ENCODE peak calls at places on chromosomes 13 and 19, in four cellular contexts. S is H4, U is left lobe of liver, R is lower leg skin. G is an unnamed sample.

GRCh38 chr13:24511019-24511823 is 1.4 kb downstream of the PARP4 start:
- DNase-seq in S (peak), U (no peak), R (no peak), G (peak)

GRCh38 chr13:112747256-112747655 is 57.4 kb downstream of the ATP11A start:
- DNase-seq in S (no peak), U (no peak), R (no peak), G (no peak)

GRCh38 chr13:105139048-105139379 is 1396.4 kb downstream of the EFNB2 start:
- DNase-seq in S (no peak), U (no peak), R (no peak), G (no peak)

GRCh38 chr19:33727331-33728028 is 69.2 kb upstream of the KCTD15 start:
- DNase-seq in S (peak), U (no peak), R (no peak), G (no peak)

GRCh38 chr13:71712988-71713653 is 153.9 kb downstream of the DACH1 start:
- DNase-seq in S (peak), U (no peak), R (no peak), G (no peak)

GRCh38 chr13:68481130-68481529 is 1251.0 kb upstream of the PCDH9 start:
- DNase-seq in S (no peak), U (no peak), R (no peak), G (no peak)

GRCh38 chr19:33492090-33492489 is 29.5 kb downstream of the PEPD start:
- DNase-seq in S (no peak), U (no peak), R (no peak), G (no peak)

GRCh38 chr13:40597735-40598365 is 68.6 kb downstream of the FOXO1 start:
- DNase-seq in S (no peak), U (no peak), R (no peak), G (no peak)

GRCh38 chr19:39671739-39672363 is 16.1 kb downstream of the LGALS16 start:
- DNase-seq in S (no peak), U (no peak), R (no peak), G (no peak)

GRCh38 chr13:53075356-53076041 is 46.9 kb downstream of the OLFM4 start:
- DNase-seq in S (no peak), U (no peak), R (no peak), G (no peak)

GRCh38 chr19:13902993-13903555 is 2.8 kb downstream of the BRME1 start:
- DNase-seq in S (no peak), U (no peak), R (no peak), G (no peak)

GRCh38 chr13:32008518-32009175 is 22.9 kb upstream of the FRY start:
- DNase-seq in S (no peak), U (no peak), R (no peak), G (no peak)

GRCh38 chr13:98528663-98529064 is 48.2 kb downstream of the STK24 start:
- DNase-seq in S (no peak), U (no peak), R (no peak), G (no peak)

GRCh38 chr13:24165746-24166145 is 5.2 kb downstream of the SPATA13 start:
- DNase-seq in S (no peak), U (no peak), R (no peak), G (no peak)

GRCh38 chr13:43364210-43365041 is 341.0 kb downstream of the DNAJC15 start:
- DNase-seq in S (no peak), U (no peak), R (no peak), G (no peak)

GRCh38 chr19:54104998-54105715 is 2.5 kb downstream of the NDUFA3 start:
- DNase-seq in S (no peak), U (peak), R (no peak), G (no peak)

GRCh38 chr19:30442715-30443114 is 70.5 kb downstream of the ZNF536 start:
- DNase-seq in S (no peak), U (no peak), R (no peak), G (no peak)

GRCh38 chr13:73056054-73056962 is 2.5 kb upstream of the KLF5 start:
- DNase-seq in S (peak), U (no peak), R (no peak), G (no peak)

GRCh38 chr19:18839465-18840287 is 7.9 kb downstream of the UPF1 start:
- DNase-seq in S (no peak), U (peak), R (no peak), G (no peak)

GRCh38 chr13:76225815-76226489 is 589.8 kb downstream of the LMO7 start:
- DNase-seq in S (no peak), U (no peak), R (no peak), G (no peak)

GRCh38 chr13:36345438-36346221 is 564 bp downstream of the SPART start:
- DNase-seq in S (peak), U (peak), R (peak), G (no peak)

GRCh38 chr19:14433454-14434156 is 499 bp downstream of the PKN1 start:
- DNase-seq in S (no peak), U (no peak), R (no peak), G (no peak)

GRCh38 chr19:17722655-17723240 is 3.5 kb downstream of the MAP1S start:
- DNase-seq in S (no peak), U (no peak), R (no peak), G (no peak)

GRCh38 chr19:656751-657559 is 6.1 kb downstream of the RNF126 start:
- DNase-seq in S (no peak), U (no peak), R (no peak), G (no peak)

GRCh38 chr19:31387662-31388175 is 38.5 kb upstream of the TSHZ3 start:
- DNase-seq in S (no peak), U (no peak), R (no peak), G (no peak)

GRCh38 chr13:43405457-43405856 is 381.3 kb downstream of the ENOX1 start:
- DNase-seq in S (peak), U (no peak), R (no peak), G (peak)

GRCh38 chr13:99227909-99228688 is 27.4 kb downstream of the UBAC2 start:
- DNase-seq in S (no peak), U (no peak), R (no peak), G (no peak)

GRCh38 chr13:69579351-69579750 is 528.3 kb upstream of the ATXN8OS start:
- DNase-seq in S (peak), U (no peak), R (no peak), G (no peak)

GRCh38 chr13:20848203-20848602 is 54.3 kb downstream of the XPO4 start:
- DNase-seq in S (no peak), U (no peak), R (no peak), G (no peak)